ENCODE peak calls at places on chromosomes 1 and 21, in four cellular contexts. W is A549, C is K562, E is HCT116. O is an unnamed sample.

GRCh38 chr1:34419662-34420061 is 243.0 kb downstream of the C1orf94 start:
- DNase-seq in C (no peak), W (no peak), E (no peak), O (no peak)

GRCh38 chr1:226444901-226445300 is 37.0 kb upstream of the PARP1 start:
- DNase-seq in W (no peak), E (no peak), C (no peak), O (no peak)

GRCh38 chr1:37476460-37477197 is 2.2 kb downstream of the ZC3H12A start:
- DNase-seq in E (no peak), W (peak; percentile 65), C (no peak), O (peak; percentile 61)

GRCh38 chr1:178645826-178646200 is 79.2 kb upstream of the RALGPS2 start:
- DNase-seq in W (no peak), E (no peak), C (no peak), O (no peak)

GRCh38 chr1:236575523-236575922 is 28.8 kb downstream of the HEATR1 start:
- DNase-seq in C (no peak), E (no peak), W (no peak), O (no peak)

GRCh38 chr1:205536759-205537361 is 32.4 kb downstream of the CDK18 start:
- DNase-seq in C (no peak), E (no peak), W (no peak), O (no peak)

GRCh38 chr1:3186526-3186921 is 117.5 kb downstream of the PRDM16 start:
- DNase-seq in W (no peak), E (no peak), C (peak; percentile 37), O (no peak)

GRCh38 chr1:189821838-189822237 is 655.8 kb downstream of the BRINP3 start:
- DNase-seq in W (no peak), E (no peak), C (no peak), O (no peak)

GRCh38 chr1:78301141-78301540 is 189.6 kb upstream of the PTGFR start:
- DNase-seq in E (no peak), C (no peak), W (no peak), O (no peak)

GRCh38 chr1:2544875-2545638 is 11.1 kb upstream of the TNFRSF14 start:
- DNase-seq in W (no peak), E (no peak), C (no peak), O (no peak)

GRCh38 chr1:93129507-93130099 is 50.5 kb downstream of the MTF2 start:
- DNase-seq in C (no peak), E (no peak), W (no peak), O (peak; percentile 37)

GRCh38 chr1:168623003-168623828 is 46.8 kb downstream of the XCL1 start:
- DNase-seq in C (no peak), E (peak; percentile 72), W (peak; percentile 85), O (no peak)

GRCh38 chr1:101379939-101380338 is 143.1 kb downstream of the S1PR1 start:
- DNase-seq in E (no peak), C (no peak), W (no peak), O (no peak)

GRCh38 chr1:230594374-230594773 is 47.9 kb upstream of the COG2 start:
- DNase-seq in E (no peak), C (no peak), W (no peak), O (no peak)

GRCh38 chr21:41634211-41634694 is 126.3 kb upstream of the TMPRSS2 start:
- DNase-seq in E (no peak), W (peak; percentile 46), C (no peak), O (no peak)

GRCh38 chr21:41634858-41635257 is 126.9 kb upstream of the TMPRSS2 start:
- DNase-seq in W (no peak), E (no peak), C (no peak), O (no peak)

GRCh38 chr21:41631564-41632461 is 123.9 kb upstream of the TMPRSS2 start:
- DNase-seq in E (no peak), C (no peak), W (peak; percentile 65), O (no peak)

GRCh38 chr21:41633627-41634026 is 125.7 kb upstream of the TMPRSS2 start:
- DNase-seq in E (no peak), W (no peak), C (no peak), O (no peak)

GRCh38 chr21:41632748-41633475 is 125.0 kb upstream of the TMPRSS2 start:
- DNase-seq in W (no peak), C (no peak), E (no peak), O (no peak)
- TF ChIP-seq CEBPB in W (no peak), C (no peak), E (no peak), O (no peak)

GRCh38 chr1:99816656-99817055 is 33.5 kb upstream of the AGL start:
- DNase-seq in E (no peak), C (no peak), W (no peak), O (no peak)

GRCh38 chr1:99814373-99814900 is 35.7 kb upstream of the AGL start:
- DNase-seq in E (no peak), C (no peak), W (no peak), O (peak; percentile 36)

GRCh38 chr1:99820546-99820945 is 29.6 kb upstream of the AGL start:
- DNase-seq in W (no peak), E (no peak), C (no peak), O (no peak)

DNA sequence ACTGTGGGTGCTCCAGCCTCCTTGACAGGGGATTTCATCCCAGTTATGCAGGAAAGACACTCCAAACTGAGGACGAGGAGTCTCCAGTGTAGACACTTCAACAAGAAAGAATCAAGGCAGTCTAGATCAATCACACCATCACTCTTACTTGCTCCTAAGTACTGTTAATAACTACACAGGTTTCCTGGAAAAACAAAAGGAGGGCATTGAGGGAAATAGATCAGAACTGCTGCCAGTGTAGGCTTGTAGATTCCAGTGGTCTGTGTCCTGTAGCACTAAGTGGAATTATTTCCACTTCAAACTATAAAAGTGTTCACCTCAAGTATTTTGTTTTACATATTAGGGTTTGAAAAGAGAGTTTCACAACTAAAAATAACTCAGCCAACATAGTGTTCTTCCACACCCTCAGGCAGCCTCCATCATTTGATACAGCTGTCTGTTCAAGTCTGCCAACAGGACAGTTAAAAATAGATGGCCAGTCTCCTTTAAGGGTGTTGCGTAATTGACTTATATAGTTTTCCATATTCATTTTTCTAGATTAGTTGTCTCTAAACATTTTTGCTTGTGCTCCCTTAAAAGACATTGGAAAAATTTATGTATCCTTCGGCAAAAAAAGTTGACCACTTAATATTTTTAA is 32.0 kb upstream of the AGL start:
- DNase-seq in W (no peak), C (no peak), E (no peak), O (no peak)
- TF ChIP-seq MAX in W (no peak), C (no peak), E (no peak), O (no peak)

DNA sequence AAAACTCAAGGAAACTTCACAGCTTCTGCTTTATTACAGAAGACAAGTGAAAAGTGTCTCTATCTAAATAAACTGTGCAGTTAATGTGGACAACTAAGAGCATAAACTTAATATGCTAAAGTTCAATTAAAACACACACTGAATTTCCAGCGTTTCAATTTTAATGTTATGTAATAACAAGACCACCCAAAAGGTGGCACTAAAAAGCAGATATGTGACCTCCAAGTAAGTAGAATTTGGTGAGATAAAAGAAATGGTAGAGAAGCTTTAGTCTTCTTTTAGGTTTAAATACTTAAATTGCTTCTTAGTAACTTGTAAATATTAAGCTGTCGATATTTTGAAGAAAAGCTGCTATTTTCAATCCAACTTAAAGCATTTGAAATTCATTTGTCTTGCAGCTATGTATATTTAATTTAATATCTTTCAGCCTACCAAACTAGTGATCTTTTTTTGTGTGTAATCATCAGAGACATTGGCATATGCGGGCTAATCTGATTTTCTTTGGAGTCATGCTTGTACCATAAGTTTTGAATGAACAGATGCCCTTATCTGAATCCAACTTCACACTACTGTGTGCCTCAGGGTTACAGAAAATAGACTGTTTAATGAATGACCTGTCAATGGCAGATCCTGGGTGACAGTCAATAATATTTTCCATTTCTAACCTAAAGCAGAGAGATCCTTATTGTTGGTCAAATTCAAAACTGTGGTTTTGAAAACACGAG is 36.5 kb upstream of the ADAMTS1 start:
- DNase-seq in W (peak; percentile 1), E (no peak), C (no peak), O (no peak)
- TF ChIP-seq CEBPB in W (no peak), E (no peak), C (no peak), O (no peak)

GRCh38 chr1:155002479-155003226 is at the start of gene ZBTB7B:
- DNase-seq in W (peak; percentile 57), C (peak; percentile 49), E (no peak), O (no peak)

GRCh38 chr1:155004352-155005075 is 1.9 kb downstream of the ZBTB7B start:
- DNase-seq in E (no peak), C (no peak), W (no peak), O (no peak)

GRCh38 chr1:155003766-155004351 is 1.3 kb downstream of the ZBTB7B start:
- DNase-seq in C (peak; percentile 62), E (no peak), W (peak; percentile 85), O (peak; percentile 70)

GRCh38 chr1:155001688-155002474 is 721 bp upstream of the ZBTB7B start:
- DNase-seq in C (peak; percentile 90), E (peak; percentile 99), W (peak; percentile 100), O (peak; percentile 97)

DNA sequence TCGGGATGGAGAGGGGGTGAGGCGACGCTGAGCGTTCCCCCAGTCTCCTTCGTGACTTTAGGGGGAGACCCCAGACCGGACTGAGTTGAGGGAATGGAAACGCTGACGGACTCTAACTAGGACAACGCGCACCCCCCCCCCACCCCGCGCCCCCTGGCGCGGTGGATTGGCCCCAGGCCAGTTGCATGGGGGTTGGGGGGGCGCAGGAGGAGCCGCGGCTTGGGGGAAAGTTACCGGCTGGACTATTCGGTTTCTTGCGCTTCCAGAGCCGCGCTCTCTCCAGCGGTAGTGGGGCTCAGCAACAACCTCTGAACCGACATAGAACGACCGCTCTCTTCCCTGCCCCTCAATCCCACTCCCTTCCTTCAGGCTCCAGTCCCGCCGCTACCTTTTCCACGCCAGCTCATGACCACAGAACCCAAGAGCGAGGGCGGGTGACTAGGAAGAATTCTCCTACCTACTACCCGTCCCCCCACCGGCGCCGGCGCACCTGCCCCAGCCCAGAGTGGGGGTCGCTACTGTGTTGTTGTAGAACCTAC is 694 bp downstream of the ZBTB7B start:
- DNase-seq in W (peak; percentile 59), C (no peak), E (no peak), O (no peak)
- TF ChIP-seq MAX in W (no peak), C (no peak), E (no peak), O (no peak)

O was measured in HepG2.